ENCODE peak calls at places on chromosome 2, in eight cellular contexts. T, R, E, X, N, F, P and U are unnamed samples.

GRCh38 chr2:71609029-71609428 is 155.7 kb downstream of the DYSF start:
- DNase-seq in T (no peak), R (no peak), E (no peak), X (no peak), N (no peak), F (peak; percentile 36), P (no peak), U (no peak)

GRCh38 chr2:109736177-109736827 is 57.8 kb upstream of the RGPD5 start:
- DNase-seq in T (peak; percentile 47), R (peak; percentile 80), E (peak; percentile 68), X (peak; percentile 81), N (peak; percentile 73), F (peak; percentile 56), P (peak; percentile 59), U (peak; percentile 66)

GRCh38 chr2:129092871-129093385 is 774.3 kb upstream of the HS6ST1 start:
- DNase-seq in T (no peak), R (no peak), E (no peak), X (no peak), N (no peak), F (no peak), P (no peak), U (no peak)

GRCh38 chr2:157806426-157806825 is 69.7 kb downstream of the ACVR1 start:
- DNase-seq in T (no peak), R (no peak), E (no peak), X (no peak), N (no peak), F (no peak), P (no peak), U (no peak)

GRCh38 chr2:174340400-174341300 is 5.9 kb downstream of the SP9 start:
- DNase-seq in T (no peak), R (no peak), E (no peak), X (no peak), N (no peak), F (no peak), P (no peak), U (no peak)

GRCh38 chr2:122340246-122340645 is 584.8 kb downstream of the TSN start:
- DNase-seq in T (no peak), R (no peak), E (no peak), X (no peak), N (no peak), F (no peak), P (peak; percentile 27), U (no peak)

GRCh38 chr2:23287250-23287704 is 97.7 kb upstream of the KLHL29 start:
- DNase-seq in T (no peak), R (peak; percentile 92), E (peak; percentile 45), X (peak; percentile 80), N (peak; percentile 70), F (no peak), P (peak; percentile 40), U (peak; percentile 92)

GRCh38 chr2:177516786-177517544 is 124.4 kb downstream of the AGPS start:
- DNase-seq in T (no peak), R (no peak), E (no peak), X (no peak), N (no peak), F (no peak), P (no peak), U (no peak)

GRCh38 chr2:181786371-181787228 is 104.9 kb upstream of the ITPRID2 start:
- DNase-seq in T (no peak), R (no peak), E (no peak), X (no peak), N (no peak), F (no peak), P (no peak), U (no peak)

GRCh38 chr2:47205576-47206141 is 50.6 kb upstream of the STPG4 start:
- DNase-seq in T (peak; percentile 53), R (peak; percentile 81), E (peak; percentile 74), X (peak; percentile 62), N (no peak), F (no peak), P (no peak), U (peak; percentile 33)

GRCh38 chr2:128308889-128309288 is 9.8 kb downstream of the HS6ST1 start:
- DNase-seq in T (no peak), R (no peak), E (no peak), X (no peak), N (no peak), F (peak; percentile 30), P (no peak), U (no peak)

GRCh38 chr2:78455586-78455985 is 569.9 kb upstream of the REG3G start:
- DNase-seq in T (no peak), R (no peak), E (no peak), X (no peak), N (no peak), F (no peak), P (no peak), U (no peak)

GRCh38 chr2:107595749-107596148 is 230.9 kb upstream of the RGPD4 start:
- DNase-seq in T (peak; percentile 21), R (peak; percentile 26), E (no peak), X (peak; percentile 15), N (peak; percentile 78), F (no peak), P (peak; percentile 61), U (peak; percentile 73)

GRCh38 chr2:72919414-72920316 is 2.3 kb downstream of the EMX1 start:
- DNase-seq in T (no peak), R (no peak), E (no peak), X (peak; percentile 5), N (no peak), F (no peak), P (no peak), U (no peak)
- H3K4me3 ChIP-seq in T (no peak overlapping the region), R (no peak overlapping the region), E (no peak overlapping the region), X (no peak overlapping the region), N (no peak overlapping the region), F (no peak overlapping the region), P (no peak overlapping the region), U (no peak overlapping the region)

GRCh38 chr2:126359494-126359893 is 296.5 kb upstream of the GYPC start:
- DNase-seq in T (no peak), R (peak; percentile 47), E (no peak), X (peak; percentile 21), N (peak; percentile 5), F (no peak), P (peak; percentile 1), U (peak; percentile 22)
- TF ChIP-seq CTCF in T (no peak), R (peak; percentile 42), E (no peak), X (peak; percentile 32), N (peak; percentile 34), F (no peak), P (no peak), U (peak; percentile 49)

GRCh38 chr2:68318686-68319396 is 908 bp downstream of the CNRIP1 start:
- DNase-seq in T (peak; percentile 15), R (peak; percentile 17), E (peak; percentile 25), X (peak; percentile 17), N (peak; percentile 10), F (no peak), P (no peak), U (peak; percentile 6)

GRCh38 chr2:68317971-68318685 is 1.6 kb downstream of the CNRIP1 start:
- DNase-seq in T (no peak), R (no peak), E (no peak), X (peak; percentile 13), N (peak; percentile 12), F (no peak), P (no peak), U (no peak)

GRCh38 chr2:68316091-68316490 is 3.7 kb downstream of the CNRIP1 start:
- DNase-seq in T (no peak), R (no peak), E (no peak), X (no peak), N (no peak), F (no peak), P (no peak), U (peak; percentile 28)

GRCh38 chr2:68319397-68320117 is at the start of gene CNRIP1:
- DNase-seq in T (peak; percentile 84), R (peak; percentile 89), E (peak; percentile 84), X (peak; percentile 81), N (peak; percentile 83), F (peak; percentile 73), P (peak; percentile 8), U (peak; percentile 79)

DNA sequence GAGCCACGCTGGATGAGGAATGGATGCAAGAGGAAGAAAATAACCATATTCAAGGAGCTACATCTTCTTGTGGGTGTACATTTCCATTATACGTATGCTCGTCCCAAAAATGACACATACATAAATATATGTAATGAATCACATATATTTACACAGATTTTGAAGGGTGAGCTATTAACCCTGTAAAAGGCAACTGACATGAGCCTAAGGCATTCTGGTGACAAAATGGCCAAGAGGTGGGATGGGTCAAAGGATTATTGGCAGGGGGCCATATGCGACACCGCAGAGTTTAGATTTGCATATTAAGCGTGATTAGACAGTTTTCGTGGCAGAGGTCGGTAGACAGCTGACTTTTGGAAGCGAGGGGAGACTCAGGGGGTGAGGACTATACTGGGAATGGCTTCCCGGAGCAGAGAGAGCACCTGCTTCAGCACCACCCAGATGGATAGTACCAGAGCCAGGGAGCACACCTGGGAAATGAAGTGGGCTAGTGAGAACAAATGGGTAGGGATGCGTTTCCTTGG is 431 bp upstream of the CNRIP1 start:
- DNase-seq in T (no peak), R (no peak), E (peak; percentile 26), X (peak; percentile 11), N (no peak), F (no peak), P (peak; percentile 59), U (peak; percentile 4)
- H3K4me3 ChIP-seq in T (peak overlapping the region; percentile 84), R (peak overlapping the region; percentile 54), E (peak overlapping the region; percentile 62), X (peak overlapping the region; percentile 85), N (peak overlapping the region; percentile 79), F (peak overlapping the region; percentile 79), P (no peak overlapping the region), U (peak overlapping the region; percentile 86)

GRCh38 chr2:189499137-189499536 is 57.9 kb downstream of the WDR75 start:
- DNase-seq in T (no peak), R (no peak), E (no peak), X (no peak), N (no peak), F (no peak), P (peak; percentile 7), U (no peak)

GRCh38 chr2:189492451-189492850 is 51.2 kb downstream of the WDR75 start:
- DNase-seq in T (no peak), R (no peak), E (no peak), X (peak; percentile 34), N (no peak), F (no peak), P (peak; percentile 46), U (peak; percentile 20)

GRCh38 chr2:189500456-189501160 is 59.3 kb downstream of the WDR75 start:
- DNase-seq in T (no peak), R (no peak), E (no peak), X (no peak), N (no peak), F (no peak), P (no peak), U (no peak)

GRCh38 chr2:189501487-189501886 is 60.2 kb downstream of the WDR75 start:
- DNase-seq in T (no peak), R (no peak), E (no peak), X (no peak), N (no peak), F (no peak), P (no peak), U (no peak)

DNA sequence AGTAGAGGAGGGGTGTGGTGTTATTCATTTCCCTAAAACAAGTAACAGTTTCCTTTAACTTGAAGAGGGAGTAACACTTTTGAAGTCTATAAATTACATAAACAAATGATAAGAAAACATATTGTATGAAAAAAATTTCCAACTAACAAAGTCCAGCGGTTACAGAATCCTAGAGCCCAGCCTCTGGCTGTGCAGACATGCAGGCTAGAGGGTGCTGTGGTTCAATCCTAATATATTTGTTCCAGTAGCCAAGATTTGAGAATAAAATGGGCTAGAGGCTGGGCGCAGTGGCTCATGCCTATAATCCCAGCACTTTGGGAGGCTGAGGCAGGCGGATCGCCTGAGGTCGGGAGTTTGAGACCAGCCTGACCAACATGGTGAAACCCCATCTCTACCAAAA is 56.9 kb downstream of the WDR75 start:
- DNase-seq in T (no peak), R (peak; percentile 42), E (no peak), X (peak; percentile 64), N (no peak), F (no peak), P (no peak), U (no peak)
- TF ChIP-seq CTCF in T (no peak), R (peak; percentile 30), E (no peak), X (peak; percentile 52), N (no peak), F (peak; percentile 25), P (no peak), U (peak; percentile 23)

GRCh38 chr2:201196003-201196402 is 13.1 kb downstream of the CASP10 start:
- DNase-seq in T (no peak), R (no peak), E (no peak), X (no peak), N (no peak), F (no peak), P (no peak), U (no peak)
- H3K4me3 ChIP-seq in T (no peak overlapping the region), R (no peak overlapping the region), E (no peak overlapping the region), X (no peak overlapping the region), N (no peak overlapping the region), F (no peak overlapping the region), P (no peak overlapping the region), U (no peak overlapping the region)